ENCODE peak calls at places on chromosomes 3 and 15, in ten cellular contexts. P, H, J, Q, N, X, Z, G, C and I are unnamed samples. For H3K4me1 and H3K36me3, the result is how much of the 10 kb centered on the place peaks cover.

GRCh38 chr15:60390931-60391501 is 6.8 kb downstream of the ANXA2 start:
- DNase-seq in P (no peak), H (no peak), J (no peak), Q (peak), N (no peak), X (no peak), Z (peak), G (no peak), C (peak), I (no peak)

GRCh38 chr15:26129852-26130251 is 266.7 kb upstream of the ATP10A start:
- DNase-seq in P (no peak), H (no peak), J (no peak), Q (no peak), N (no peak), X (no peak), Z (no peak), G (no peak), C (no peak), I (no peak)

GRCh38 chr15:49881866-49882265 is 237.2 kb downstream of the ATP8B4 start:
- DNase-seq in P (no peak), H (no peak), J (no peak), Q (no peak), N (no peak), X (no peak), Z (peak), G (no peak), C (no peak), I (no peak)

GRCh38 chr15:93478922-93479321 is 389.9 kb upstream of the RGMA start:
- DNase-seq in P (no peak), H (no peak), J (no peak), Q (no peak), N (no peak), X (no peak), Z (no peak), G (no peak), C (no peak), I (no peak)

GRCh38 chr3:52257911-52258310 is 12.4 kb downstream of the PPM1M start:
- DNase-seq in P (no peak), H (no peak), J (no peak), Q (no peak), N (no peak), X (no peak), Z (no peak), G (no peak), C (no peak), I (no peak)

GRCh38 chr3:197297020-197297419 is 1.4 kb downstream of the DLG1 start:
- DNase-seq in P (no peak), H (peak), J (no peak), Q (no peak), N (no peak), X (no peak), Z (no peak), G (no peak), C (no peak), I (no peak)

GRCh38 chr15:22974745-22975144 is 5.4 kb downstream of the CYFIP1 start:
- DNase-seq in P (no peak), H (no peak), J (no peak), Q (no peak), N (no peak), X (no peak), Z (peak), G (no peak), C (no peak), I (no peak)

GRCh38 chr15:38406451-38406850 is 47.5 kb upstream of the FAM98B start:
- DNase-seq in P (no peak), H (no peak), J (no peak), Q (no peak), N (no peak), X (no peak), Z (no peak), G (no peak), C (no peak), I (no peak)

GRCh38 chr15:32855942-32856341 is 138.1 kb downstream of the GREM1 start:
- DNase-seq in P (peak), H (no peak), J (no peak), Q (no peak), N (no peak), X (no peak), Z (peak), G (no peak), C (no peak), I (no peak)

GRCh38 chr3:20215636-20216035 is 29.6 kb upstream of the SGO1 start:
- DNase-seq in P (no peak), H (no peak), J (no peak), Q (no peak), N (no peak), X (no peak), Z (no peak), G (no peak), C (no peak), I (no peak)

GRCh38 chr15:75640483-75641175 is 605 bp upstream of the IMP3 start:
- DNase-seq in P (no peak), H (no peak), J (no peak), Q (no peak), N (peak), X (peak), Z (peak), G (no peak), C (no peak), I (no peak)

GRCh38 chr3:123883656-123884257 is 375 bp downstream of the MYLK start:
- DNase-seq in P (no peak), H (no peak), J (no peak), Q (no peak), N (no peak), X (no peak), Z (peak), G (peak), C (peak), I (peak)

GRCh38 chr3:52280046-52280445 is 1.6 kb upstream of the WDR82 start:
- DNase-seq in P (no peak), H (no peak), J (no peak), Q (no peak), N (peak), X (no peak), Z (no peak), G (no peak), C (no peak), I (no peak)

GRCh38 chr3:51340311-51340829 is 44.7 kb upstream of the MANF start:
- DNase-seq in P (no peak), H (no peak), J (peak), Q (peak), N (peak), X (no peak), Z (peak), G (peak), C (peak), I (peak)

GRCh38 chr15:28459279-28459678 is 73.5 kb downstream of the GOLGA8G start:
- DNase-seq in P (no peak), H (no peak), J (no peak), Q (no peak), N (no peak), X (no peak), Z (no peak), G (no peak), C (no peak), I (peak)

GRCh38 chr3:57805674-57806073 is 49.6 kb downstream of the SLMAP start:
- DNase-seq in P (peak), H (no peak), J (no peak), Q (no peak), N (no peak), X (no peak), Z (peak), G (no peak), C (no peak), I (no peak)

GRCh38 chr15:34282384-34282783 is 55.2 kb downstream of the SLC12A6 start:
- DNase-seq in P (no peak), H (no peak), J (no peak), Q (no peak), N (no peak), X (no peak), Z (no peak), G (no peak), C (no peak), I (no peak)

GRCh38 chr15:40048155-40048792 is 9.3 kb upstream of the SRP14 start:
- DNase-seq in P (no peak), H (no peak), J (no peak), Q (no peak), N (peak), X (no peak), Z (peak), G (no peak), C (no peak), I (peak)

GRCh38 chr3:56682458-56683121 is 475 bp downstream of the TASOR start:
- DNase-seq in P (peak), H (peak), J (peak), Q (peak), N (peak), X (peak), Z (peak), G (peak), C (peak), I (peak)

GRCh38 chr3:183826854-183827253 is 1.5 kb upstream of the MAP6D1 start:
- DNase-seq in P (no peak), H (no peak), J (no peak), Q (no peak), N (no peak), X (no peak), Z (no peak), G (no peak), C (no peak), I (peak)

GRCh38 chr3:106345353-106346027 is 476.7 kb upstream of the CBLB start:
- DNase-seq in P (no peak), H (peak), J (peak), Q (no peak), N (peak), X (peak), Z (no peak), G (no peak), C (no peak), I (no peak)

GRCh38 chr15:46848704-46849103 is 868.6 kb upstream of the SEMA6D start:
- DNase-seq in P (no peak), H (no peak), J (no peak), Q (no peak), N (no peak), X (no peak), Z (no peak), G (no peak), C (no peak), I (no peak)

GRCh38 chr3:153052096-153052460 is 109.9 kb upstream of the RAP2B start:
- DNase-seq in P (no peak), H (peak), J (no peak), Q (no peak), N (no peak), X (no peak), Z (peak), G (peak), C (no peak), I (peak)

GRCh38 chr3:6540981-6541380 is 319.9 kb upstream of the GRM7 start:
- DNase-seq in P (no peak), H (no peak), J (no peak), Q (no peak), N (no peak), X (no peak), Z (no peak), G (no peak), C (no peak), I (no peak)

GRCh38 chr3:178705925-178706324 is 169.7 kb downstream of the KCNMB2 start:
- DNase-seq in P (no peak), H (peak), J (no peak), Q (no peak), N (no peak), X (no peak), Z (no peak), G (no peak), C (no peak), I (no peak)

GRCh38 chr15:51924146-51925068 is 47.2 kb downstream of the LEO1 start:
- DNase-seq in P (no peak), H (no peak), J (no peak), Q (no peak), N (no peak), X (no peak), Z (no peak), G (no peak), C (no peak), I (no peak)

GRCh38 chr3:181712505-181713299 is 977 bp downstream of the SOX2 start:
- DNase-seq in P (no peak), H (peak), J (no peak), Q (no peak), N (no peak), X (no peak), Z (no peak), G (no peak), C (no peak), I (peak)

GRCh38 chr3:136042608-136043221 is 77.2 kb downstream of the PPP2R3A start:
- DNase-seq in P (no peak), H (no peak), J (peak), Q (no peak), N (no peak), X (no peak), Z (no peak), G (no peak), C (no peak), I (no peak)

GRCh38 chr3:194658477-194659242 is 13.3 kb downstream of the LSG1 start:
- DNase-seq in P (no peak), H (no peak), J (no peak), Q (no peak), N (no peak), X (no peak), Z (no peak), G (no peak), C (no peak), I (no peak)
- H3K4me1 ChIP-seq in P (under half), H (under half), J (under half), Q (under half), N (under half), X (under half), Z (under half), G (under half), C (under half), I (under half)

DNA sequence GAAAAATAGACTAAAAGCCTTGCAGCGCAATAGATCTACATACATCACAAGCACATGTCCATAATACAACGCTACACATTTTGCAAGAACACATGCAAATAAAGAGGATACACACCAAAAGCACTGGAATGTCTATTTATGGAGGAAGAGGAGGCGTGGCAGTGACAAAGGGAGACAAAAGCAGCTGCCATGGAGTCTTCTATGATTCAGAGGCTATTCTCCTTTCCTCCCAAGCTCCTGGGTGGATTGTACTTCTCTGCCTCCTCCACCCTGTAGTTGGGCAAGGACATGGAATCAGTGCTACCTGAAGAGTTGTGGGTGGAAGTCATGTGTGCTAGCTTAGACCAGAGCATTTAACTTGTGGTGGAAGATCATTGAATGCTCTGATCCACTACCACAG is 57.9 kb upstream of the ABHD2 start:
- DNase-seq in P (no peak), H (no peak), J (no peak), Q (no peak), N (no peak), X (no peak), Z (no peak), G (no peak), C (no peak), I (no peak)
- TF ChIP-seq POLR2A in P (no peak), H (no peak), J (no peak), Q (no peak), N (no peak), X (no peak), Z (no peak), G (no peak), C (no peak), I (no peak)

GRCh38 chr15:68333775-68334470 is 56.4 kb downstream of the FEM1B start:
- DNase-seq in P (no peak), H (no peak), J (no peak), Q (no peak), N (no peak), X (no peak), Z (peak), G (peak), C (no peak), I (no peak)
- H3K36me3 ChIP-seq in P (under half), H (under half), J (under half), Q (under half), N (under half), X (under half), Z (under half), G (under half), C (under half), I (under half)

DNA sequence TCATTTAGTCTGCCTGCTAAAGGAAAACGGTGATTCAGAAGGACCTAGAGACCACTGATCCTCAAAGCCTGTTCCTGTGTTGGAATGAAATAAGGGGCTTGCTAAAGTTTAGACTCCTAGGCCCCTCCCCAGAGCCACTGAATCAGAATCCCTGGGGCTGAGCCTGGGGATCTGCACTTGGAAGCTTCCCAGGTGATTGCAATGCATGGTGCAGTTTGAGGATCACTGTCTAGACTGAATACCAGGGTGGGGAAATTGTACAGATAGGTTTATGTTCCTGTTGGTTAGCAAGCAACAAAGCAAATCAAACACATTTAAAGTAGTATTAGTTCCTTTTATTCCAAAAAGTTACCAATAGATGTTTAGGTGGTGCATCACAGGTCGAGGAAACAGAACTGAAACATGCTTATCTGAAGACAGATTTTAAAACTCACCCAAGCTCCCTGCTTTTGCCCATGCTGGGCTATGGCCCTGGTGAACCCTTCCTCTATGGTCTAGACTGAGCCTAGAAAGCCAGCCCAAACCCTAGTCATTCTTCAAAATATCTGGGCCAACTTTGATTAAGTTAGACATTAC is 29.7 kb upstream of the SPTBN5 start:
- DNase-seq in P (no peak), H (no peak), J (no peak), Q (no peak), N (no peak), X (no peak), Z (no peak), G (no peak), C (no peak), I (no peak)
- H3K4me1 ChIP-seq in P (under half), H (under half), J (under half), Q (under half), N (under half), X (half or more), Z (under half), G (under half), C (under half), I (half or more)

DNA sequence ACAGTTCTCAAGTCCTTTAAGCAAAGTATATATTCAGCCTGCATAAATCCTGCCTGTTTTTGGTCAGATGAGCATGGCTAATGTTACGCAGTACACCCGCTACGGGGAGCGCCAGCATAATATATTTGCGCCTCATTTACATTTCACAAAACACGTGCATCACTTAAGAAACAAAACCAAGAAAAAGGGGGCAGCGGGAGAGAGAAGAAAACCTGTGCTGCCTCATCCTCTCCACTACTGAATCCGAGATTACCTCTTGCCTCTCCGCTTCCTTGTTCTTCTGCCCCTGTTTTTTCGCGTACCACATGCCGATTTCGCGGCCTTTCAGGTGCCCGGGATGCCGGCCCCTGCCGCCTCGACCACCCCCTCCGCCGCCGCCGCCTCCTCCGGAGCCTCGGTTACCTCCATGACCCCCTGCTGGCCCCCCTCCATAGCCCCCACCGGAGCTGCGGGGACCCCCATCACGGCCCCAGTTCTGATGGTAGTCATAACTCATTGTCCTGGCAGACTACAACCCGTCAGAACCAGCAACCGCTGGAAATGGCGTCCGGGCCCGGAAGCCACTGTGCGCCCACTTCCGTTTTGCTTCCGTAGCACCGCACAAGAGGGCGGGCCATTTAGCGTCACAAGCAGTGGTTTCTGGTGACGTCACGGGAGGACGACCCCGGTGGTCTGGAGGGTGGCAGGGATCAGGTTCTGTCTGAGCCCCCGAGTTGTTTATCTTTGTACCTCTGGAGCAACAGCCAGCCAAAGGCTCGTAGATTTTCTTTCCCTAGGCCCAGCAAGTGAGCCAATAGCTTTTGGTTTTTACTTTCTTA is at the start of gene DHX36:
- DNase-seq in P (peak), H (peak), J (peak), Q (peak), N (peak), X (peak), Z (peak), G (peak), C (peak), I (peak)
- TF ChIP-seq POLR2A in P (peak), H (peak), J (peak), Q (peak), N (peak), X (peak), Z (peak), G (peak), C (peak), I (peak)